ENCODE peak calls at places on chromosomes 12 and 14, in six cellular contexts. I, D, V, G, S and L are unnamed samples.

GRCh38 chr12:2683283-2684025 is 111.3 kb upstream of the FKBP4 start:
- DNase-seq in I (no peak), D (no peak), V (no peak), G (no peak), S (no peak), L (no peak)

GRCh38 chr12:53324113-53324778 is 2.8 kb upstream of the AAAS start:
- DNase-seq in I (no peak), D (no peak), V (no peak), G (peak), S (peak), L (no peak)

GRCh38 chr12:113478351-113479011 is 6.8 kb upstream of the LHX5 start:
- DNase-seq in I (no peak), D (no peak), V (no peak), G (no peak), S (no peak), L (no peak)

GRCh38 chr14:35221462-35221861 is 70.7 kb upstream of the PSMA6 start:
- DNase-seq in I (no peak), D (no peak), V (no peak), G (no peak), S (no peak), L (no peak)

GRCh38 chr12:92365836-92366235 is 220.2 kb upstream of the BTG1 start:
- DNase-seq in I (no peak), D (peak), V (no peak), G (no peak), S (no peak), L (no peak)

GRCh38 chr14:96053236-96053599 is 14.1 kb downstream of the C14orf132 start:
- DNase-seq in I (no peak), D (no peak), V (no peak), G (no peak), S (no peak), L (no peak)

GRCh38 chr12:117047810-117048584 is 51.2 kb downstream of the TESC start:
- DNase-seq in I (no peak), D (no peak), V (no peak), G (peak), S (no peak), L (no peak)

GRCh38 chr12:47376937-47377336 is 297.2 kb upstream of the AMIGO2 start:
- DNase-seq in I (no peak), D (no peak), V (no peak), G (no peak), S (no peak), L (no peak)